ENCODE peak calls at places on chromosome 9, in five cellular contexts. B, L, H, Y and F are unnamed samples.

GRCh38 chr9:28456886-28457285 is 883.6 kb upstream of the C9orf72 start:
- DNase-seq in L (no peak), H (no peak), B (no peak), Y (no peak), F (no peak)

GRCh38 chr9:840343-840742 is 1.2 kb upstream of the DMRT1 start:
- DNase-seq in L (no peak), H (no peak), Y (no peak), B (no peak), F (no peak)

GRCh38 chr9:72718503-72718902 is 197.1 kb downstream of the TMC1 start:
- DNase-seq in H (no peak), Y (no peak), B (no peak), L (no peak), F (no peak)

GRCh38 chr9:125648294-125648693 is 58.7 kb downstream of the MAPKAP1 start:
- DNase-seq in H (no peak), B (no peak), Y (no peak), L (no peak), F (no peak)

GRCh38 chr9:110382731-110383130 is 45.1 kb upstream of the TXNDC8 start:
- DNase-seq in B (no peak), H (no peak), L (no peak), Y (no peak), F (no peak)

GRCh38 chr9:107749787-107750444 is 260.3 kb upstream of the KLF4 start:
- DNase-seq in Y (peak), H (peak), B (peak), L (peak), F (peak)

GRCh38 chr9:118017607-118018122 is 313.5 kb downstream of the TLR4 start:
- DNase-seq in L (no peak), H (no peak), Y (no peak), B (no peak), F (no peak)

GRCh38 chr9:84669008-84669292 is 579 bp upstream of the NTRK2 start:
- DNase-seq in B (no peak), H (no peak), Y (no peak), L (no peak), F (no peak)

GRCh38 chr9:2610985-2611384 is 10.6 kb upstream of the VLDLR start:
- DNase-seq in L (no peak), H (no peak), B (no peak), Y (peak), F (no peak)

GRCh38 chr9:16726718-16727451 is 143.6 kb downstream of the BNC2 start:
- DNase-seq in H (peak), Y (no peak), B (peak), L (peak), F (no peak)

GRCh38 chr9:94900222-94901018 is 173.9 kb downstream of the AOPEP start:
- DNase-seq in L (peak), H (no peak), Y (peak), B (no peak), F (no peak)

GRCh38 chr9:127388037-127388855 is 8.7 kb upstream of the SLC2A8 start:
- DNase-seq in L (peak), Y (peak), H (no peak), B (no peak), F (peak)

GRCh38 chr9:82031538-82032280 is 43.1 kb downstream of the SPATA31D1 start:
- DNase-seq in B (peak), Y (peak), H (peak), L (peak), F (peak)

GRCh38 chr9:115992834-115993233 is 160.8 kb upstream of the PAPPA start:
- DNase-seq in Y (no peak), L (peak), H (no peak), B (no peak), F (no peak)

GRCh38 chr9:627571-627970 is 213.9 kb upstream of the DMRT1 start:
- DNase-seq in L (no peak), H (no peak), Y (no peak), B (no peak), F (no peak)

GRCh38 chr9:124349675-124350484 is 65.4 kb downstream of the PSMB7 start:
- DNase-seq in H (peak), L (no peak), Y (no peak), B (no peak), F (no peak)

GRCh38 chr9:36893148-36893547 is 140.9 kb downstream of the PAX5 start:
- DNase-seq in H (peak), L (no peak), B (no peak), Y (no peak), F (no peak)

GRCh38 chr9:65403721-65404120 is 118.7 kb upstream of the FOXD4L5 start:
- DNase-seq in B (no peak), H (no peak), L (no peak), Y (no peak), F (no peak)

GRCh38 chr9:95317119-95317892 is at the start of gene FANCC:
- DNase-seq in Y (peak), L (peak), H (peak), B (peak), F (peak)

GRCh38 chr9:38622083-38622674 is 1.8 kb upstream of the ANKRD18A start:
- DNase-seq in L (no peak), H (no peak), B (peak), Y (no peak), F (no peak)

GRCh38 chr9:118609355-118610044 is 759.7 kb downstream of the BRINP1 start:
- DNase-seq in B (no peak), Y (peak), H (no peak), L (peak), F (no peak)

GRCh38 chr9:77803423-77803822 is 155.3 kb upstream of the GNA14 start:
- DNase-seq in Y (no peak), B (no peak), L (no peak), H (no peak), F (no peak)

GRCh38 chr9:89139450-89139849 is 39.2 kb downstream of the SHC3 start:
- DNase-seq in Y (no peak), H (no peak), L (no peak), B (no peak), F (no peak)

GRCh38 chr9:124613849-124614248 is 106.7 kb upstream of the NR5A1 start:
- DNase-seq in Y (no peak), B (no peak), L (no peak), H (no peak), F (no peak)

GRCh38 chr9:107539427-107540154 is 50.0 kb upstream of the KLF4 start:
- DNase-seq in H (peak), L (no peak), Y (no peak), B (no peak), F (no peak)

GRCh38 chr9:108184941-108185340 is 670.8 kb downstream of the ACTL7B start:
- DNase-seq in B (peak), H (no peak), L (peak), Y (no peak), F (no peak)

GRCh38 chr9:105672711-105673234 is 10.5 kb downstream of the TAL2 start:
- DNase-seq in H (no peak), Y (no peak), B (no peak), L (no peak), F (no peak)

DNA sequence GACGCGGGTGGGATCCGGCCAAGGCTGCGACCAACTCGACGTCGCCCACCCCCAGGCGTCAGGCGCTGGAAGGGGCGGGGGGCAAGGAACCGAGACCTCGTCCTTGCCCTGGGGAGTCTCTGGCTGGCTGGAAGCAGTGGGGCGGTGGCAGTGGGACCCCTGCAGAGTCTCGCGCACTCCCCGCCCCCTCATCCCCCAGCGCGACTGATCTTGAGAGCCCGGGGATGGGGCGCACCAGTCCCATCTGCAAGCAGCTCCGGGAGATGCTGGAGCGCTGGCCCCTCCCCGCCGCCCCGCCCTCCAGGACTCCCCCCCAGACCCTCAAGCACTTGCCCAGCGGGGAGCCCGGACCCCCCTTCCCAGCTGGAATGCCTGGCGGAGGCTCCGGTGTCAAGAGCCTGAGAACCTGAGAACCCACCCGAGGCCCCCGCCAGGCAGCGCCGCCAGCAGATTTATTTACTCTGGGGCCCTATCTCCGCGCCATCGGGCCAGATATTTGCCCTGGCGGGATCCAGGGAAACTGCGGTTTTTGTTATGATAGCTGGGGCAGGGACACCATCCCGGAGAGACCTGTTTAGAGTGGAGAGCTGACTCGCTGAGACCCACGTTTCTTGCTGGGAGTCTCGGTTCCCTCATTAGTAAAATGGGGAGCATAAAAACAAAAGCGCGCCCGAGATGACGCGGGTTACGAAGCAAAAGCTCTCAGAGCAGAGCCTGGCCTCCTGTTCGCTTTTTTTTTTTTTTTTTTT is 1.2 kb downstream of the PRRT1B start:
- DNase-seq in Y (no peak), L (no peak), B (peak), H (no peak), F (no peak)
- H3K4me3 ChIP-seq in Y (peak), L (peak), B (peak), H (peak), F (peak)

GRCh38 chr9:131997076-131997475 is 82.6 kb downstream of the MED27 start:
- DNase-seq in B (no peak), L (no peak), Y (no peak), H (no peak), F (no peak)
- H3K4me3 ChIP-seq in B (no peak), L (no peak), Y (no peak), H (no peak), F (no peak)

DNA sequence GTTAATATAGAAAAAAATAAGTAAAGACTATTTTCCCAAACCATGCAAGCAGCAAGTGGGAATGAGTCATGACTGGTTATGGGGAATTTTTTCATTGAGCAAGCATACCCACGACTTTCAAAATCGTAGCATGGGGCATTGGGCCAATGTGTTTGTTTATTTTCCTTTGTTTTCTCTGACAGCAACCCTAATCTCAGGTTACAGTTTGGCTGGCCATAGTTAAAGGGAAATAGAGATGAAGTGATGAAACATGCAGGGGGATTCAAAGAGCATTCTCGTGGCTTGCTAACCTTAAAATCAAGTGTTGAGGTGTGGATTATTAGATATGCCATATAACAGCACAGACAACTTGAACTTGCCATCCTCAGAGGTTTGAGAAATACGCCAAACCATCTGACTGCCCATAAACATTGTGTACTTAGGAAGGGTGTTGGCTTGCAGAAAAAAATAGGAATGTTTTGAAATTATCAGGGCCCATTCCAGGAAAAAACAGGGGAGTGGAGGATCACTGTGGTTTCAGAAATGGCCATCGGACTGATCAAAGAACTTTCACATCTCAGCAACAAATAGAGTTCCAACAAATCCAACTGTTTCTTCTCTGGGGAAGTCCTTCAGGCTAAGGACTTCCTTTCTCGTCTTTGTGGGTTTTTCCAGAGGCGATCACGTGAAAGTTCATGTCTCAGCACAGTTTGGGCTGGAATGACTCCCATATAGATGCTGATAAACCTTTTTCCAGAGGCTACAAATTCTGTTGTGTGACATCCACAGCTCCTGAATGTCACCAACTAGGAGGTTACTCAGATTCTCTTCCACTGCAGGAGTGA is 259.1 kb downstream of the SYK start:
- DNase-seq in B (peak), Y (peak), L (peak), H (peak), F (peak)
- H3K4me3 ChIP-seq in B (no peak), Y (peak), L (no peak), H (no peak), F (no peak)

GRCh38 chr9:114953917-114954316 is 23.5 kb upstream of the TNFSF8 start:
- DNase-seq in H (peak), B (peak), L (peak), Y (peak), F (peak)
- H3K4me3 ChIP-seq in H (no peak), B (no peak), L (no peak), Y (no peak), F (no peak)

DNA sequence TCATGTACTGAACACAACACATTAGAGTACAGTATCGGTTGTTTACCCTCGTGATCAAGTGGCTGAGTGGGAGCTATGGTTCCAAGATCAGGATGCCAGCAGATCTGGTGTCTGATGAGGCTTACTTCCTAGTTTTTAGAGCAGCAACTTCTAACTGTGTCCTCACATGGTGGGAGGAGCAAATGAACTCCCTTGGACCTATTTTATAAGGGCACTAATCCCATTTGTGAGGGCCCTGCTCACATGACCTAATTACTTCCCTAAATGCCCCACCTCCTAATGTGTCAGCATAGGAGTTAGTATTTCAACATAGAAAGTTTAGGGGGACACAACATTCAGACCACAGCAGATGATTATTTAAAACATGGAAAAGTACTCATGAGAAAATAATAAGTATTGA is 111.8 kb downstream of the GCNT1 start:
- DNase-seq in H (no peak), Y (no peak), B (no peak), L (no peak), F (no peak)
- H3K4me3 ChIP-seq in H (no peak), Y (no peak), B (no peak), L (no peak), F (no peak)

GRCh38 chr9:112890106-112891081 is at the start of gene SLC46A2:
- DNase-seq in B (no peak), Y (no peak), H (no peak), L (no peak), F (no peak)
- H3K4me3 ChIP-seq in B (peak), Y (peak), H (peak), L (peak), F (peak)

GRCh38 chr9:14271078-14271673 is 42.8 kb downstream of the NFIB start:
- DNase-seq in H (peak), Y (no peak), B (peak), L (peak), F (peak)
- H3K4me3 ChIP-seq in H (no peak), Y (no peak), B (no peak), L (no peak), F (no peak)

DNA sequence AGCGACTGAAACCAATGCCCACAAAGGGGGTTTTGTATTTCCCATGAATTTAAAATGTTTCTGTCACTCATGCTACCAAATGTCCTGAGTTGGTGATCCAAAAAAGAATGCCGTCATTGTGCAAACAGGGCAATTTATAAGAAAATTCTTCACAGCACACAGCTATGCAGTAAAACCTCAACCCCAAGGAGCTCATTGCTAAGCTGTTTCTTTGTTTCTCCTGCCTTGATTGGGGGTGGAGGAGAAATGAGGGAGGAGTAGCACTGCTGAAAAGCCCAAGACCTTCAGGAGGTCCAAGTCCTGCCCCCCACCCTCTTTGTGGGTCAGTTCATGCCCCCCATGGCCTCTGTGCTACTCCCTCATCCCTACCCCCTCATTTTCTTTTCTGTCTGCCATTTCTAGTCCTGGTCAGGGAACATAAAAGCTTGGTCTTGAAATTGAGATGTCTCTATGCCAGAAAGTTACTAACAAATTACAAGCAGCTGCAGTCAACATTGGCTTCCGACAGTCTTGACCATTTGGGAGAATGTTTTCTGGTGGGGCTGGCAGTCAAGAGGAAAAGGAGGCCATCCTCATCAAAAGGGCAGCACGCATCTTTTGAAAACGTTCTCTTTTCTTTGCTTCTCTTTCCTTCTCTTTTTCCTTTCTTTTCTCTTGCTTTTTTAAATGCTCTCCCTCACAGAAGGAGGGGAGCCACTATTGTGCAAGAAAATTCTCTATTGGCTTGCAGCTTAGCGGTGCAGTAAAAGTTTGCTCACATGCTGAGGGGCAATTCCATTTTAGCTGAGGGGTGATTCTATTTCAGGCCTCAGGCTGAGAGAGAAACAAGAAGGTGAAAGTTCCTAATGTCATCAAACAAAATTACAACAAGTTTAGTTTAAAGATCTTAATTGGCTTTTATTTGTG is 133.4 kb downstream of the GCNT1 start:
- DNase-seq in Y (no peak), L (peak), H (no peak), B (no peak), F (peak)
- H3K4me3 ChIP-seq in Y (no peak), L (no peak), H (no peak), B (no peak), F (no peak)

DNA sequence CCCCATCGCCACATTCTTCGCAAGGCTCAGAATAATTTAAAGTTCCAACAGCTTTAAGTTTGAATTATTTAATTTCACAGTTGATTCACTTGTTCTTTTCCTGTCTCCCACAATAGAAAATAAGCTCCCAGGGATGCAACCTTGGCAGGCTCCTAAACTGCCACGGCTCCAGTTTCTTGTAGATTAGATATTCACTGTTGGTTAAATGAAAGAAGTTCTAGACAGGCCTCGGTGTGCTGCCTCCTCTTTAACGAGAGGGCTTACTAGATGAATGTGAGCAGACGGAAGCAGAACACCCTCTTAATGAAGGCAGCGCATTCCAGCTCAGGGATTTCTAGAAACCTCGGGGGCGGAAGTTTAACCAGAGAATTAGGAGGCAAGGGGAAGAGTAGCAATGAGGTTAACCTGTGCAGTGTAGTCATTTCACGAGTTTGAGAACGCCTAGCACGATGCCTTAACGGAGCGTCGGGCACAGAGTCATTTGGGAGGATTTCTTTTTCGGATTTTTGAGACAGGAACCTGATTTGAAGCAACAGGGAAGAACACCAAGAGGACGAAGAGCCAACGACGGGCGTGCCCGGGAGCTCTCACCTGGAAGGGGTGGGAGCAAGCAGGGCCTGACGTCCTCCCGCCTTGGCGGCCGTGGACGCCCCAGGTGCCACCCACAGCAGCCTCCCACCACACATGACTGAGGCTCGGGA is 637 bp upstream of the SMC5 start:
- DNase-seq in H (peak), B (peak), L (peak), Y (no peak), F (no peak)
- H3K4me3 ChIP-seq in H (peak), B (peak), L (peak), Y (peak), F (peak)

GRCh38 chr9:129414377-129415021 is 206.4 kb downstream of the C9orf50 start:
- DNase-seq in B (no peak), H (no peak), Y (no peak), L (peak), F (no peak)
- H3K4me3 ChIP-seq in B (peak), H (peak), Y (peak), L (no peak), F (no peak)